ENCODE peak calls at places on chromosomes 12 and 14, in six cellular contexts. One of them, this sample, is unnamed.

GRCh38 chr14:73739174-73739898 is 25.2 kb upstream of the PNMA1 start:
- DNase-seq in HEK293T: no peak
- DNase-seq in ELF-1: no peak
- DNase-seq in Right ventricle myocardium superior: peak; percentile 42
- DNase-seq in NCI-H1436: no peak
- DNase-seq in NCI-H2029 treated with DMSO at 0.1 percent for 48 hours: no peak
- DNase-seq in this sample: no peak

GRCh38 chr12:50220357-50221061 is 53.3 kb upstream of the CERS5 start:
- DNase-seq in HEK293T: no peak
- DNase-seq in ELF-1: no peak
- DNase-seq in NCI-H2029 treated with DMSO at 0.1 percent for 48 hours: peak; percentile 13
- DNase-seq in NCI-H1436: no peak
- DNase-seq in Right ventricle myocardium superior: no peak
- DNase-seq in this sample: peak; percentile 45

GRCh38 chr12:57452937-57453509 is 2.1 kb upstream of the INHBE start:
- DNase-seq in ELF-1: peak; percentile 86
- DNase-seq in NCI-H2029 treated with DMSO at 0.1 percent for 48 hours: peak; percentile 32
- DNase-seq in NCI-H1436: peak; percentile 62
- DNase-seq in HEK293T: peak; percentile 77
- DNase-seq in Right ventricle myocardium superior: peak; percentile 89
- DNase-seq in this sample: peak; percentile 71

GRCh38 chr12:124567035-124567672 is at the start of gene NCOR2:
- DNase-seq in NCI-H2029 treated with DMSO at 0.1 percent for 48 hours: no peak
- DNase-seq in HEK293T: peak; percentile 37
- DNase-seq in Right ventricle myocardium superior: no peak
- DNase-seq in ELF-1: no peak
- DNase-seq in NCI-H1436: peak; percentile 41
- DNase-seq in this sample: peak; percentile 74

GRCh38 chr14:104353221-104353920 is 215.0 kb downstream of the KIF26A start:
- DNase-seq in ELF-1: no peak
- DNase-seq in Right ventricle myocardium superior: peak; percentile 12
- DNase-seq in NCI-H2029 treated with DMSO at 0.1 percent for 48 hours: no peak
- DNase-seq in NCI-H1436: no peak
- DNase-seq in HEK293T: no peak
- DNase-seq in this sample: no peak

GRCh38 chr12:65364021-65364420 is 85.5 kb downstream of the MSRB3 start:
- DNase-seq in HEK293T: no peak
- DNase-seq in NCI-H1436: no peak
- DNase-seq in NCI-H2029 treated with DMSO at 0.1 percent for 48 hours: no peak
- DNase-seq in ELF-1: no peak
- DNase-seq in Right ventricle myocardium superior: no peak
- DNase-seq in this sample: no peak

GRCh38 chr12:24534632-24535031 is 414.3 kb downstream of the BCAT1 start:
- DNase-seq in ELF-1: no peak
- DNase-seq in Right ventricle myocardium superior: peak; percentile 49
- DNase-seq in NCI-H2029 treated with DMSO at 0.1 percent for 48 hours: no peak
- DNase-seq in HEK293T: no peak
- DNase-seq in NCI-H1436: no peak
- DNase-seq in this sample: no peak

GRCh38 chr12:32874083-32874482 is 22.5 kb downstream of the PKP2 start:
- DNase-seq in NCI-H1436: no peak
- DNase-seq in ELF-1: no peak
- DNase-seq in HEK293T: no peak
- DNase-seq in Right ventricle myocardium superior: no peak
- DNase-seq in NCI-H2029 treated with DMSO at 0.1 percent for 48 hours: no peak
- DNase-seq in this sample: no peak

GRCh38 chr14:32805979-32806378 is 132.7 kb upstream of the NPAS3 start:
- DNase-seq in NCI-H1436: no peak
- DNase-seq in NCI-H2029 treated with DMSO at 0.1 percent for 48 hours: no peak
- DNase-seq in HEK293T: no peak
- DNase-seq in ELF-1: no peak
- DNase-seq in Right ventricle myocardium superior: no peak
- DNase-seq in this sample: no peak

GRCh38 chr12:66014818-66015217 is 115.7 kb downstream of the LLPH start:
- DNase-seq in NCI-H1436: no peak
- DNase-seq in Right ventricle myocardium superior: no peak
- DNase-seq in HEK293T: no peak
- DNase-seq in NCI-H2029 treated with DMSO at 0.1 percent for 48 hours: no peak
- DNase-seq in ELF-1: no peak
- DNase-seq in this sample: no peak

GRCh38 chr12:124995200-124995961 is 1.9 kb downstream of the BRI3BP start:
- DNase-seq in HEK293T: no peak
- DNase-seq in NCI-H1436: no peak
- DNase-seq in ELF-1: no peak
- DNase-seq in Right ventricle myocardium superior: no peak
- DNase-seq in NCI-H2029 treated with DMSO at 0.1 percent for 48 hours: no peak
- DNase-seq in this sample: peak; percentile 83

GRCh38 chr14:102584871-102585869 is 7.3 kb upstream of the RCOR1 start:
- DNase-seq in ELF-1: peak; percentile 96
- DNase-seq in NCI-H1436: no peak
- DNase-seq in HEK293T: no peak
- DNase-seq in NCI-H2029 treated with DMSO at 0.1 percent for 48 hours: no peak
- DNase-seq in Right ventricle myocardium superior: no peak
- DNase-seq in this sample: no peak

GRCh38 chr14:21044106-21044618 is 2.0 kb downstream of the RNASE7 start:
- DNase-seq in HEK293T: no peak
- DNase-seq in NCI-H1436: no peak
- DNase-seq in NCI-H2029 treated with DMSO at 0.1 percent for 48 hours: peak; percentile 12
- DNase-seq in Right ventricle myocardium superior: peak; percentile 65
- DNase-seq in ELF-1: peak; percentile 82
- DNase-seq in this sample: no peak

GRCh38 chr12:66092559-66093269 is 37.8 kb downstream of the LLPH start:
- DNase-seq in HEK293T: peak; percentile 59
- DNase-seq in NCI-H1436: no peak
- DNase-seq in Right ventricle myocardium superior: no peak
- DNase-seq in NCI-H2029 treated with DMSO at 0.1 percent for 48 hours: no peak
- DNase-seq in ELF-1: no peak
- DNase-seq in this sample: no peak

GRCh38 chr12:13223941-13224340 is 27.4 kb downstream of the EMP1 start:
- DNase-seq in NCI-H1436: no peak
- DNase-seq in Right ventricle myocardium superior: no peak
- DNase-seq in HEK293T: no peak
- DNase-seq in ELF-1: no peak
- DNase-seq in NCI-H2029 treated with DMSO at 0.1 percent for 48 hours: no peak
- DNase-seq in this sample: no peak

GRCh38 chr12:41368006-41368405 is 179.9 kb downstream of the PDZRN4 start:
- DNase-seq in NCI-H1436: no peak
- DNase-seq in NCI-H2029 treated with DMSO at 0.1 percent for 48 hours: no peak
- DNase-seq in ELF-1: peak; percentile 2
- DNase-seq in HEK293T: peak; percentile 11
- DNase-seq in Right ventricle myocardium superior: no peak
- DNase-seq in this sample: peak; percentile 54

GRCh38 chr12:110666892-110667291 is 22.0 kb downstream of the HVCN1 start:
- DNase-seq in NCI-H1436: no peak
- DNase-seq in NCI-H2029 treated with DMSO at 0.1 percent for 48 hours: no peak
- DNase-seq in Right ventricle myocardium superior: no peak
- DNase-seq in HEK293T: no peak
- DNase-seq in ELF-1: no peak
- DNase-seq in this sample: no peak